ENCODE peak calls at places on chromosomes 7 and 10, in five cellular contexts. Q is neural progenitor cell, B is fibroblast of lung, H is PC-3, U is HCT116. F is an unnamed sample. For H3K36me3, the result is how much of the 10 kb centered on the place peaks cover.

GRCh38 chr7:88307841-88308240 is 1.1 kb upstream of the STEAP4 start:
- DNase-seq in Q (no peak), B (no peak), H (no peak), U (no peak), F (no peak)

GRCh38 chr10:126242352-126243260 is 145.7 kb downstream of the ADAM12 start:
- DNase-seq in Q (no peak), B (peak), H (no peak), U (no peak), F (peak)

GRCh38 chr10:3278771-3279170 is 106.2 kb upstream of the PITRM1 start:
- DNase-seq in Q (no peak), B (no peak), H (no peak), U (no peak), F (no peak)

GRCh38 chr7:151648429-151648828 is 128.7 kb upstream of the RHEB start:
- DNase-seq in Q (no peak), B (peak), H (peak), U (no peak), F (no peak)

GRCh38 chr7:158863611-158864506 is 7.5 kb downstream of the DYNC2I1 start:
- DNase-seq in Q (peak), B (peak), H (peak), U (peak), F (peak)

GRCh38 chr7:29140873-29141468 is 5.4 kb downstream of the CPVL start:
- DNase-seq in Q (no peak), B (no peak), H (no peak), U (no peak), F (no peak)

GRCh38 chr7:158358926-158359645 is 228.5 kb downstream of the PTPRN2 start:
- DNase-seq in Q (no peak), B (no peak), H (no peak), U (no peak), F (no peak)

GRCh38 chr7:129285195-129285594 is 60.4 kb downstream of the AHCYL2 start:
- DNase-seq in Q (no peak), B (peak), H (no peak), U (no peak), F (no peak)

GRCh38 chr7:55552320-55553086 is 19.8 kb downstream of the VOPP1 start:
- DNase-seq in Q (no peak), B (peak), H (peak), U (no peak), F (peak)

GRCh38 chr10:133019651-133020050 is 68.1 kb upstream of the ADGRA1 start:
- DNase-seq in Q (no peak), B (no peak), H (no peak), U (no peak), F (no peak)

GRCh38 chr10:11823989-11824346 is 812 bp downstream of the PROSER2 start:
- DNase-seq in Q (no peak), B (peak), H (no peak), U (no peak), F (peak)

GRCh38 chr10:31731711-31732110 is 196.9 kb downstream of the ARHGAP12 start:
- DNase-seq in Q (no peak), B (no peak), H (no peak), U (no peak), F (no peak)

GRCh38 chr10:62853710-62854109 is 37.5 kb upstream of the EGR2 start:
- DNase-seq in Q (no peak), B (no peak), H (no peak), U (no peak), F (no peak)

GRCh38 chr7:107201795-107202450 is 33.1 kb downstream of the HBP1 start:
- DNase-seq in Q (peak), B (peak), H (peak), U (peak), F (no peak)

GRCh38 chr7:87564290-87564963 is 36.3 kb downstream of the ABCB1 start:
- DNase-seq in Q (peak), B (no peak), H (peak), U (peak), F (no peak)

GRCh38 chr7:86978804-86979506 is 80.5 kb downstream of the ELAPOR2 start:
- DNase-seq in Q (no peak), B (no peak), H (no peak), U (no peak), F (no peak)

GRCh38 chr7:92158660-92159575 is 20.0 kb downstream of the LRRD1 start:
- DNase-seq in Q (no peak), B (peak), H (peak), U (no peak), F (peak)

GRCh38 chr7:146698995-146699610 is 582.5 kb downstream of the CNTNAP2 start:
- DNase-seq in Q (no peak), B (no peak), H (no peak), U (no peak), F (no peak)

GRCh38 chr10:98326621-98327027 is 58.6 kb upstream of the LOXL4 start:
- DNase-seq in Q (peak), B (no peak), H (no peak), U (no peak), F (no peak)

GRCh38 chr10:68516766-68517165 is 10.6 kb downstream of the SLC25A16 start:
- DNase-seq in Q (no peak), B (peak), H (peak), U (no peak), F (peak)

GRCh38 chr10:46523881-46524470 is 32.5 kb downstream of the GPRIN2 start:
- DNase-seq in Q (no peak), B (peak), H (peak), U (peak), F (peak)

GRCh38 chr10:1197384-1197783 is 141.2 kb downstream of the WDR37 start:
- DNase-seq in Q (no peak), B (no peak), H (no peak), U (no peak), F (no peak)

GRCh38 chr10:61749271-61749670 is 86.5 kb downstream of the CABCOCO1 start:
- DNase-seq in Q (no peak), B (peak), H (peak), U (no peak), F (no peak)

GRCh38 chr7:135129579-135129978 is 18.3 kb upstream of the TMEM140 start:
- DNase-seq in Q (no peak), B (no peak), H (peak), U (no peak), F (no peak)

GRCh38 chr7:42233166-42233565 is 3.8 kb downstream of the GLI3 start:
- DNase-seq in Q (peak), B (peak), H (peak), U (no peak), F (no peak)

GRCh38 chr7:12229046-12229445 is 18.0 kb downstream of the TMEM106B start:
- DNase-seq in Q (no peak), B (peak), H (no peak), U (no peak), F (peak)

GRCh38 chr7:157904211-157904865 is 567.5 kb downstream of the DNAJB6 start:
- DNase-seq in Q (no peak), B (no peak), H (no peak), U (no peak), F (no peak)

GRCh38 chr10:63697956-63698814 is 177.0 kb downstream of the REEP3 start:
- DNase-seq in Q (no peak), B (no peak), H (peak), U (no peak), F (no peak)

GRCh38 chr10:23035569-23035968 is 59.8 kb upstream of the MSRB2 start:
- DNase-seq in Q (peak), B (no peak), H (peak), U (peak), F (no peak)

GRCh38 chr7:46230298-46231295 is 309.5 kb upstream of the IGFBP3 start:
- DNase-seq in Q (no peak), B (no peak), H (no peak), U (no peak), F (peak)

GRCh38 chr10:13528875-13529713 is at the start of gene BEND7:
- DNase-seq in Q (peak), B (no peak), H (peak), U (no peak), F (peak)

GRCh38 chr10:35416628-35417625 is 80.6 kb downstream of the CCNY start:
- DNase-seq in Q (peak), B (no peak), H (no peak), U (no peak), F (peak)

GRCh38 chr10:45439365-45439764 is 65.3 kb downstream of the ALOX5 start:
- DNase-seq in Q (no peak), B (no peak), H (no peak), U (no peak), F (no peak)
- H3K36me3 ChIP-seq in Q (under half), B (under half), H (under half), U (under half), F (under half)

GRCh38 chr7:101624246-101625000 is 4.7 kb downstream of the MYL10 start:
- DNase-seq in Q (peak), B (no peak), H (no peak), U (no peak), F (no peak)

GRCh38 chr7:101626758-101627157 is 2.3 kb downstream of the MYL10 start:
- DNase-seq in Q (no peak), B (no peak), H (no peak), U (no peak), F (no peak)

GRCh38 chr7:101626069-101626671 is 2.9 kb downstream of the MYL10 start:
- DNase-seq in Q (no peak), B (no peak), H (no peak), U (no peak), F (no peak)

GRCh38 chr7:101622609-101623178 is 6.4 kb downstream of the MYL10 start:
- DNase-seq in Q (no peak), B (no peak), H (no peak), U (no peak), F (peak)

GRCh38 chr7:101625076-101625914 is 3.8 kb downstream of the MYL10 start:
- DNase-seq in Q (peak), B (no peak), H (no peak), U (no peak), F (peak)
- TF ChIP-seq EZH2 in Q (no peak), B (no peak), H (no peak), U (no peak), F (no peak)

GRCh38 chr7:132498319-132498718 is 78.0 kb downstream of the PLXNA4 start:
- DNase-seq in Q (no peak), B (no peak), H (no peak), U (no peak), F (no peak)

GRCh38 chr7:132503415-132503814 is 72.9 kb downstream of the PLXNA4 start:
- DNase-seq in Q (no peak), B (no peak), H (no peak), U (no peak), F (no peak)

GRCh38 chr7:132499065-132499464 is 77.2 kb downstream of the PLXNA4 start:
- DNase-seq in Q (no peak), B (no peak), H (no peak), U (no peak), F (no peak)

GRCh38 chr7:132501956-132502355 is 74.3 kb downstream of the PLXNA4 start:
- DNase-seq in Q (no peak), B (no peak), H (no peak), U (no peak), F (peak)

DNA sequence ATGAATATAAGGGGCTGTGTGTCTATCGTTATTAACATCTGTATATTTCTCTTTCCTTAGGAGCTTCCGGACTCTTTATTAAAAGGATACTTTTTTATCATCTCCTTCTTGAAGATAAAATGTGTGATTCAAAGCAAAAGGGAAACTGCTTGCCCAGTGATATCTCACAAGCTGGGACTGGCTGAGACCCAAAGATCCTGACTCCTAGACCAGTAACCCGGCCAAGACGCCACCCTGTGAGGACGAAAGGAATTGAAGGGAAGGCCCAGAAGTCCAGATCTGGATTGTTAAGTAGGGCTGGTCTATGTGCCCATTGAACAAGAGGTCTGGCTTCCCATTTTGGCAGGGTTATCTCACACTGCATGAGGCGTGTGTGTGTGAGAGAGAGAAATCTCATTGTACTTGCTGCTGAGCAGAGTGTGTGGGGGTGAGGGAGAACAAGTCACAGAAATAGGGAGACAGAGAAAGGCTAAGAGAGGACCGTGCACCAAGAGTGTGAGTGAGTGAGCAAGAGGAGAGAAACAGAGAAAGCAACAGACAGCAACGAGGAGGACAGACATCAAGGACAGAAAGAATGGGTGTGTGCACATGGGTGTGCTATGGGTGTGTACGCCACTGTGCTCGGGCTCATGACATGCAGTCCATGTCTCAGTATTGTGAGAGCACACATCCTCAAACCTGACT is 75.4 kb downstream of the PLXNA4 start:
- DNase-seq in Q (peak), B (peak), H (peak), U (no peak), F (peak)
- H3K9ac ChIP-seq in Q (no peak), B (no peak), H (no peak), U (no peak), F (no peak)

DNA sequence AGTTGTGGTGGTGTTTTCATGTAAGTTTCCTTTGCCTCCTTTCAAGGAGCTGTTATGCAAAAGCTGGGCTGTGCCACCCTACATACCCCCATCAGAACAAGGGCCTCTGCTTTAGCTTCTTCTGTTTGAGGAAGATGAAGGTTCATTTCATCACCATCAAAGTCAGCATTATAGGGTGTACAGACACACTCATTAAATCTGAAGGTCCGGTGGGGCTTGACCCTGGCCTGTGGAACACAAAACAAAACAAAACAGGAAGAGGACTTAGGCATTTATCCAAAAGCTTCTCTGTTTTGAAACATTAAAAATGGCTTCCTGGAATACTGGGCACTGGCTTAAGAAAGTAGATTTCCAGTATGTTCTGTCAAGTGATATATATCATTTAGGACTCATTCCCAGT is 15.8 kb downstream of the POLR3A start:
- DNase-seq in Q (no peak), B (no peak), H (no peak), U (no peak), F (no peak)
- H3K36me3 ChIP-seq in Q (under half), B (under half), H (half or more), U (half or more), F (half or more)

DNA sequence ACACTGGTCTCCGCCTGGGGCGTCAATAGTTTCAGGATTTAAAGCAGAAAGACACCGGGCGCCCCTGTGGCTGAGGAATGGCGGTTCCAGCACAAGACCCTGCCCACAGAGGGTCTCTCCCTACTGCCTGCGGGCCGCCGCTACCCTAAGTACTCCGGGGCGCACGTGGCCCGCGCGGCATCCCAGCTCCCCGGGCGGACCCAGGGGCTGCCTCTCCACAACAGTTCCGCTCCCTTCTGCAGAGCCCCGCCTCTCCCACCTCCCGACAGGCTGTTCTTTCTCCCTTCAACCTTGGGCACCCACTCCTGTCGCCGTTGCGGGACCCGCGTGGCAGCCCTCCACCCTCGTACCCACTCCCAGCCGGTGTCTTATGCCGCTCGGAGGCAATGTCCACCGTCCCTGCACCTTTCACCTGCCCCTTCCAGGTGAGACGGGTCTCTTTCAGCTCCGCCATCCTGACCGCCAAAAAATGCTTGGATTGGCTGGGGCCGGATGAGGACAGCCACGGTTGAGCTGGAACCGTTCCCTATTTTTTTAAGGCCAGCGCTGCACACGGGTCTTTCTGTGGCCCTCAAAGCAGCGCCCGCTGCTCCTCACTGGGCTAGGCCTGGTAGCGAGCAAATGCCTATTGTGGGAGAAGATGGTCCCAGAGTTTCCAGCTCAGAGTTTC is 1.6 kb upstream of the NKX2-3 start:
- DNase-seq in Q (peak), B (no peak), H (no peak), U (no peak), F (no peak)
- TF ChIP-seq EZH2 in Q (peak), B (peak), H (no peak), U (no peak), F (peak)

F was measured in astrocyte.